ENCODE peak calls at places on chromosomes 12 and 14, in eight cellular contexts. W, R, K, T, J, P, O and U are unnamed samples.

GRCh38 chr12:65930114-65930828 is 106.0 kb downstream of the HMGA2 start:
- DNase-seq in W (no peak), J (no peak), R (no peak), O (no peak), T (no peak), P (no peak), K (peak; percentile 63), U (no peak)

GRCh38 chr12:62694632-62695031 is 228.0 kb downstream of the MON2 start:
- DNase-seq in O (no peak), T (no peak), P (no peak), J (no peak), K (no peak), W (no peak), R (no peak), U (no peak)

GRCh38 chr12:26872623-26873022 is 39.6 kb upstream of the ITPR2 start:
- DNase-seq in P (no peak), O (no peak), K (no peak), T (no peak), R (no peak), W (no peak), J (no peak), U (no peak)

GRCh38 chr12:89348894-89349669 is 3.2 kb downstream of the DUSP6 start:
- DNase-seq in O (no peak), P (peak; percentile 35), K (no peak), W (no peak), J (no peak), T (peak; percentile 43), R (no peak), U (no peak)

GRCh38 chr14:58587271-58587670 is 50.5 kb upstream of the DACT1 start:
- DNase-seq in K (no peak), W (no peak), T (peak; percentile 87), P (peak; percentile 36), J (no peak), R (no peak), O (no peak), U (no peak)

GRCh38 chr12:108567388-108567787 is 5.0 kb downstream of the ISCU start:
- DNase-seq in P (peak; percentile 35), T (no peak), R (no peak), W (no peak), K (no peak), J (no peak), O (no peak), U (no peak)

GRCh38 chr12:50103767-50104321 is at the start of gene GPD1:
- DNase-seq in O (peak; percentile 29), J (no peak), R (no peak), W (peak; percentile 65), P (peak; percentile 19), T (peak; percentile 48), K (no peak), U (peak; percentile 88)

GRCh38 chr14:73833530-73834257 is 17.9 kb upstream of the PTGR2 start:
- DNase-seq in T (peak; percentile 93), W (peak; percentile 85), O (no peak), P (peak; percentile 20), R (no peak), J (no peak), K (no peak), U (peak; percentile 11)

GRCh38 chr12:104695453-104696148 is 238.9 kb downstream of the CHST11 start:
- DNase-seq in O (peak; percentile 48), J (no peak), W (no peak), K (no peak), T (peak; percentile 29), P (peak; percentile 89), R (peak; percentile 59), U (no peak)

GRCh38 chr12:49507139-49507538 is 31.7 kb upstream of the KCNH3 start:
- DNase-seq in T (no peak), R (no peak), O (no peak), K (no peak), J (no peak), W (no peak), P (peak; percentile 84), U (no peak)

GRCh38 chr12:93622485-93622884 is 50.0 kb downstream of the SOCS2 start:
- DNase-seq in T (no peak), R (no peak), O (no peak), W (no peak), P (no peak), K (no peak), J (no peak), U (no peak)

GRCh38 chr14:90539496-90539775 is 142.6 kb downstream of the CALM1 start:
- DNase-seq in R (no peak), K (no peak), W (no peak), J (no peak), T (no peak), O (no peak), P (no peak), U (no peak)

GRCh38 chr12:65684906-65685305 is 139.4 kb upstream of the HMGA2 start:
- DNase-seq in W (no peak), O (no peak), P (no peak), K (no peak), T (no peak), J (no peak), R (no peak), U (no peak)

GRCh38 chr14:101225116-101225728 is 321.7 kb upstream of the RTL1 start:
- DNase-seq in J (peak; percentile 68), P (no peak), O (no peak), K (peak; percentile 11), T (no peak), W (no peak), R (no peak), U (no peak)

GRCh38 chr14:27427796-27428195 is 830.0 kb upstream of the NOVA1 start:
- DNase-seq in R (no peak), W (no peak), T (no peak), K (no peak), O (no peak), J (no peak), P (peak; percentile 80), U (no peak)

GRCh38 chr12:69834147-69834546 is 9.1 kb downstream of the MYRFL start:
- DNase-seq in K (no peak), R (no peak), W (no peak), J (no peak), P (no peak), T (no peak), O (no peak), U (no peak)

GRCh38 chr12:107684990-107685359 is 624 bp upstream of the PWP1 start:
- DNase-seq in K (peak; percentile 80), T (peak; percentile 83), W (peak; percentile 83), J (no peak), O (no peak), R (no peak), P (peak; percentile 31), U (no peak)

GRCh38 chr14:38629412-38629811 is 373.5 kb upstream of the CLEC14A start:
- DNase-seq in O (no peak), R (no peak), J (no peak), P (no peak), T (no peak), W (peak; percentile 52), K (no peak), U (no peak)

GRCh38 chr12:92363295-92364146 is 217.9 kb upstream of the BTG1 start:
- DNase-seq in R (peak; percentile 58), K (no peak), O (peak; percentile 55), T (peak; percentile 97), J (no peak), W (peak; percentile 16), P (peak; percentile 44), U (peak; percentile 19)

GRCh38 chr12:102876883-102877282 is 40.2 kb downstream of the PAH start:
- DNase-seq in J (no peak), T (peak; percentile 37), R (no peak), K (no peak), P (no peak), O (no peak), W (peak; percentile 53), U (no peak)

GRCh38 chr12:96487214-96487613 is 2.2 kb upstream of the CFAP54 start:
- DNase-seq in R (no peak), O (no peak), K (no peak), W (no peak), J (no peak), P (peak; percentile 64), T (no peak), U (no peak)